ENCODE peak calls at places on chromosomes 16 and 17, in six cellular contexts. X is nephron progenitor cell, V is hippocampal formation, R is GM03348, A is AG04449, U is ELR. T is an unnamed sample.

GRCh38 chr17:36578671-36579070 is 13.0 kb upstream of the DHRS11 start:
- DNase-seq in A (no peak), U (no peak), R (no peak), V (no peak), X (no peak), T (no peak)

GRCh38 chr17:2947588-2947950 is 115.8 kb downstream of the OR1D5 start:
- DNase-seq in V (no peak), X (no peak), A (no peak), U (no peak), R (no peak), T (no peak)

GRCh38 chr17:2105663-2106062 is 50.8 kb downstream of the HIC1 start:
- DNase-seq in A (no peak), R (no peak), X (no peak), U (no peak), V (no peak), T (no peak)

GRCh38 chr16:29996773-29997250 is 771 bp downstream of the INO80E start:
- DNase-seq in V (no peak), R (no peak), U (no peak), X (no peak), A (no peak), T (no peak)

GRCh38 chr17:682150-682549 is 32.5 kb downstream of the VPS53 start:
- DNase-seq in A (no peak), X (no peak), U (no peak), V (no peak), R (no peak), T (no peak)

GRCh38 chr17:7046127-7046724 is 2.3 kb upstream of the SLC16A11 start:
- DNase-seq in X (peak; percentile 48), V (peak; percentile 28), U (peak; percentile 48), R (no peak), A (no peak), T (no peak)

GRCh38 chr17:31869031-31869430 is 10.0 kb upstream of the COPRS start:
- DNase-seq in U (peak; percentile 37), A (no peak), V (no peak), R (no peak), X (no peak), T (no peak)

GRCh38 chr16:82630688-82631087 is 3.9 kb downstream of the CDH13 start:
- DNase-seq in V (peak; percentile 33), A (no peak), R (no peak), U (peak; percentile 52), X (no peak), T (no peak)

GRCh38 chr16:6297666-6298435 is 1034.8 kb upstream of the RBFOX1 start:
- DNase-seq in U (no peak), V (no peak), A (no peak), R (no peak), X (no peak), T (no peak)

GRCh38 chr17:29341726-29342125 is 47.8 kb upstream of the NUFIP2 start:
- DNase-seq in X (no peak), U (peak; percentile 19), R (peak; percentile 51), V (no peak), A (no peak), T (no peak)